ENCODE peak calls at places on chromosomes 4 and X, in eight cellular contexts. E, M, I, L, G, W, S and Q are unnamed samples.
A peak's percentile ranks its signal among the peaks of the same experiment; 100 is the strongest.

GRCh38 chr4:89724716-89725115 is 112.2 kb downstream of the SNCA start:
- DNase-seq in E (no peak), M (no peak), I (no peak), L (no peak), G (no peak), W (no peak), S (no peak), Q (no peak)

GRCh38 chr4:62548108-62548524 is 1348.0 kb downstream of the ADGRL3 start:
- DNase-seq in E (peak; percentile 0), M (no peak), I (peak; percentile 46), L (no peak), G (no peak), W (no peak), S (no peak), Q (no peak)

GRCh38 chr4:6475492-6476020 is 3.1 kb upstream of the PPP2R2C start:
- DNase-seq in E (no peak), M (no peak), I (peak; percentile 32), L (no peak), G (no peak), W (no peak), S (no peak), Q (no peak)

GRCh38 chr4:37873383-37873782 is 17.5 kb upstream of the TBC1D1 start:
- DNase-seq in E (peak; percentile 29), M (no peak), I (no peak), L (no peak), G (no peak), W (no peak), S (peak; percentile 25), Q (no peak)

GRCh38 chr4:47075241-47075640 is 43.9 kb downstream of the GABRB1 start:
- DNase-seq in E (no peak), M (no peak), I (no peak), L (no peak), G (no peak), W (no peak), S (no peak), Q (no peak)

GRCh38 chrX:70208479-70208878 is 26.0 kb upstream of the AWAT1 start:
- DNase-seq in E (no peak), M (no peak), I (no peak), L (no peak), G (peak; percentile 43), W (peak; percentile 8), S (no peak), Q (no peak)

GRCh38 chr4:168039593-168039992 is 52.7 kb upstream of the ANXA10 start:
- DNase-seq in E (no peak), M (no peak), I (no peak), L (no peak), G (no peak), W (no peak), S (no peak), Q (no peak)

GRCh38 chr4:140756292-140757219 is at the start of gene TBC1D9:
- DNase-seq in E (peak; percentile 77), M (peak; percentile 92), I (peak; percentile 82), L (no peak), G (peak; percentile 87), W (peak; percentile 84), S (peak; percentile 89), Q (no peak)

GRCh38 chr4:153138736-153139135 is 65.5 kb upstream of the TRIM2 start:
- DNase-seq in E (no peak), M (no peak), I (no peak), L (no peak), G (no peak), W (no peak), S (no peak), Q (no peak)

GRCh38 chr4:92334716-92335350 is 31.1 kb downstream of the GRID2 start:
- DNase-seq in E (no peak), M (no peak), I (no peak), L (no peak), G (no peak), W (no peak), S (no peak), Q (no peak)

GRCh38 chrX:28876415-28876814 is 289.2 kb downstream of the IL1RAPL1 start:
- DNase-seq in E (no peak), M (no peak), I (no peak), L (no peak), G (no peak), W (no peak), S (no peak), Q (no peak)

GRCh38 chrX:153794897-153795816 is 689 bp downstream of the SSR4 start:
- DNase-seq in E (peak; percentile 17), M (no peak), I (no peak), L (no peak), G (no peak), W (no peak), S (no peak), Q (no peak)

GRCh38 chr4:68895561-68896198 is 55.9 kb downstream of the UGT2A3 start:
- DNase-seq in E (peak; percentile 68), M (no peak), I (no peak), L (no peak), G (no peak), W (no peak), S (no peak), Q (no peak)

GRCh38 chr4:25667931-25668557 is 12.4 kb downstream of the SLC34A2 start:
- DNase-seq in E (no peak), M (peak; percentile 40), I (no peak), L (no peak), G (no peak), W (no peak), S (no peak), Q (no peak)

GRCh38 chr4:30073001-30073710 is 647.0 kb upstream of the PCDH7 start:
- DNase-seq in E (no peak), M (no peak), I (no peak), L (no peak), G (no peak), W (no peak), S (no peak), Q (no peak)

GRCh38 chr4:174423257-174423944 is 98.9 kb downstream of the HPGD start:
- DNase-seq in E (peak; percentile 86), M (no peak), I (no peak), L (no peak), G (no peak), W (no peak), S (peak; percentile 11), Q (no peak)

GRCh38 chr4:84733343-84734033 is 150.6 kb downstream of the CDS1 start:
- DNase-seq in E (no peak), M (no peak), I (no peak), L (no peak), G (no peak), W (no peak), S (no peak), Q (no peak)

GRCh38 chr4:7336067-7336569 is 98.6 kb downstream of the PSAPL1 start:
- DNase-seq in E (no peak), M (no peak), I (no peak), L (no peak), G (no peak), W (no peak), S (no peak), Q (no peak)

GRCh38 chr4:156892695-156893211 is 78.8 kb downstream of the PDGFC start:
- DNase-seq in E (no peak), M (no peak), I (no peak), L (no peak), G (no peak), W (no peak), S (no peak), Q (no peak)

GRCh38 chr4:122695226-122695625 is 37.3 kb upstream of the BBS12 start:
- DNase-seq in E (no peak), M (no peak), I (no peak), L (no peak), G (no peak), W (no peak), S (no peak), Q (no peak)

GRCh38 chr4:35725131-35725530 is 519.2 kb downstream of the ARAP2 start:
- DNase-seq in E (no peak), M (no peak), I (no peak), L (no peak), G (no peak), W (no peak), S (no peak), Q (no peak)